ENCODE peak calls at places on chromosomes 4 and X, in eight cellular contexts. K is NCI-H1092; Z is activated CD4-positive, alpha-beta T cell treated with anti-CD3 and anti-CD28 coated beads for 1 hour; U is effector memory CD8-positive, alpha-beta T cell; A is astrocyte of the cerebellum; O is hypothalamus; P is central memory CD4-positive, alpha-beta T cell; R is left lung. G is an unnamed sample.
A peak's percentile ranks its signal among the peaks of the same experiment; 100 is the strongest.

GRCh38 chr4:125464146-125464545 is 149.4 kb downstream of the FAT4 start:
- DNase-seq in K (no peak), Z (no peak), U (no peak), A (no peak), O (no peak), P (no peak), R (no peak), G (no peak)

GRCh38 chr4:42519803-42520417 is 122.6 kb downstream of the SHISA3 start:
- DNase-seq in K (peak; percentile 41), Z (no peak), U (peak; percentile 56), A (peak; percentile 34), O (no peak), P (peak; percentile 19), R (no peak), G (peak; percentile 9)

GRCh38 chr4:153467897-153468262 is 1.7 kb downstream of the TMEM131L start:
- DNase-seq in K (no peak), Z (no peak), U (peak; percentile 25), A (no peak), O (no peak), P (peak; percentile 35), R (no peak), G (no peak)

GRCh38 chrX:156001667-156002021 is 4.1 kb downstream of the IL9R start:
- DNase-seq in K (no peak), Z (no peak), U (no peak), A (no peak), O (no peak), P (no peak), R (no peak), G (no peak)

GRCh38 chrX:13689519-13690211 is 737 bp downstream of the RAB9A start:
- DNase-seq in K (no peak), Z (no peak), U (no peak), A (no peak), O (no peak), P (no peak), R (no peak), G (peak; percentile 13)

GRCh38 chr4:107956011-107956410 is 24.7 kb downstream of the CYP2U1 start:
- DNase-seq in K (no peak), Z (no peak), U (no peak), A (no peak), O (no peak), P (no peak), R (no peak), G (no peak)

GRCh38 chrX:37787353-37787869 is 7.6 kb downstream of the CYBB start:
- DNase-seq in K (no peak), Z (no peak), U (no peak), A (no peak), O (no peak), P (no peak), R (no peak), G (no peak)

GRCh38 chr4:151226004-151226932 is 50.7 kb upstream of the PRSS48 start:
- DNase-seq in K (no peak), Z (no peak), U (no peak), A (peak; percentile 76), O (no peak), P (no peak), R (no peak), G (peak; percentile 57)

GRCh38 chr4:56618734-56619133 is 62.4 kb downstream of the HOPX start:
- DNase-seq in K (no peak), Z (no peak), U (no peak), A (no peak), O (no peak), P (no peak), R (no peak), G (no peak)

GRCh38 chr4:182745268-182745667 is 171.9 kb downstream of the DCTD start:
- DNase-seq in K (peak; percentile 64), Z (no peak), U (no peak), A (no peak), O (no peak), P (no peak), R (no peak), G (no peak)

GRCh38 chr4:76305971-76306881 is at the start of gene STBD1:
- DNase-seq in K (peak; percentile 12), Z (no peak), U (peak; percentile 19), A (no peak), O (peak; percentile 32), P (peak; percentile 25), R (peak; percentile 96), G (peak; percentile 30)

GRCh38 chrX:100802843-100803242 is 17.3 kb upstream of the CSTF2 start:
- DNase-seq in K (no peak), Z (no peak), U (no peak), A (no peak), O (no peak), P (no peak), R (no peak), G (no peak)

GRCh38 chrX:123504047-123504446 is 228.8 kb downstream of the THOC2 start:
- DNase-seq in K (no peak), Z (no peak), U (no peak), A (no peak), O (no peak), P (no peak), R (no peak), G (peak; percentile 73)

GRCh38 chrX:150200820-150201287 is 162.3 kb upstream of the MAMLD1 start:
- DNase-seq in K (peak; percentile 66), Z (no peak), U (no peak), A (peak; percentile 89), O (no peak), P (no peak), R (no peak), G (peak; percentile 93)

GRCh38 chrX:148500428-148501120 is at the start of gene AFF2:
- DNase-seq in K (no peak), Z (peak; percentile 33), U (peak; percentile 5), A (no peak), O (no peak), P (peak; percentile 17), R (peak; percentile 84), G (no peak)

GRCh38 chr4:177448850-177449249 is 6.6 kb upstream of the AGA start:
- DNase-seq in K (no peak), Z (no peak), U (no peak), A (peak; percentile 51), O (no peak), P (no peak), R (no peak), G (no peak)

GRCh38 chrX:11187001-11187400 is 75.9 kb downstream of the HCCS start:
- DNase-seq in K (no peak), Z (no peak), U (no peak), A (no peak), O (no peak), P (no peak), R (no peak), G (no peak)

GRCh38 chr4:74805601-74806000 is 11.3 kb upstream of the BTC start:
- DNase-seq in K (no peak), Z (no peak), U (no peak), A (peak; percentile 9), O (no peak), P (no peak), R (no peak), G (peak; percentile 90)

GRCh38 chr4:41366911-41367517 is 110.3 kb downstream of the UCHL1 start:
- DNase-seq in K (no peak), Z (no peak), U (no peak), A (no peak), O (no peak), P (no peak), R (no peak), G (no peak)

GRCh38 chrX:137707348-137707747 is 141.4 kb downstream of the ZIC3 start:
- DNase-seq in K (no peak), Z (no peak), U (no peak), A (no peak), O (no peak), P (no peak), R (no peak), G (no peak)

GRCh38 chrX:1928805-1929204 is 313.9 kb downstream of the ASMT start:
- DNase-seq in K (no peak), Z (no peak), U (no peak), A (no peak), O (no peak), P (no peak), R (no peak), G (no peak)

GRCh38 chr4:186657766-186658165 is 65.9 kb downstream of the FAT1 start:
- DNase-seq in K (no peak), Z (no peak), U (no peak), A (peak; percentile 38), O (no peak), P (no peak), R (no peak), G (peak; percentile 89)

GRCh38 chrX:1239681-1240142 is 27.3 kb upstream of the CRLF2 start:
- DNase-seq in K (no peak), Z (no peak), U (no peak), A (no peak), O (peak; percentile 1), P (no peak), R (peak; percentile 95), G (no peak)

GRCh38 chrX:42466706-42467105 is 311.3 kb downstream of the PPP1R2C start:
- DNase-seq in K (no peak), Z (no peak), U (no peak), A (no peak), O (no peak), P (no peak), R (no peak), G (no peak)

GRCh38 chrX:151488677-151489076 is 74.8 kb upstream of the PASD1 start:
- DNase-seq in K (no peak), Z (no peak), U (peak; percentile 1), A (no peak), O (no peak), P (peak; percentile 1), R (no peak), G (peak; percentile 40)

GRCh38 chr4:169092889-169093522 is 83.0 kb upstream of the CBR4 start:
- DNase-seq in K (no peak), Z (no peak), U (no peak), A (no peak), O (no peak), P (no peak), R (no peak), G (no peak)

GRCh38 chr4:111018231-111018630 is 395.4 kb upstream of the PITX2 start:
- DNase-seq in K (no peak), Z (no peak), U (no peak), A (no peak), O (no peak), P (no peak), R (no peak), G (no peak)

GRCh38 chr4:182778222-182778982 is 138.8 kb downstream of the DCTD start:
- DNase-seq in K (no peak), Z (no peak), U (no peak), A (no peak), O (no peak), P (no peak), R (no peak), G (no peak)

GRCh38 chr4:37503231-37503630 is 182.9 kb downstream of the RELL1 start:
- DNase-seq in K (no peak), Z (no peak), U (no peak), A (no peak), O (no peak), P (no peak), R (no peak), G (no peak)

GRCh38 chr4:72295966-72296557 is 264.3 kb downstream of the NPFFR2 start:
- DNase-seq in K (no peak), Z (no peak), U (no peak), A (peak; percentile 58), O (no peak), P (no peak), R (no peak), G (peak; percentile 58)

GRCh38 chr4:24519649-24520048 is 64.7 kb downstream of the DHX15 start:
- DNase-seq in K (no peak), Z (no peak), U (no peak), A (no peak), O (no peak), P (no peak), R (no peak), G (no peak)

GRCh38 chrX:153969125-153969903 is 2.3 kb downstream of the HCFC1 start:
- DNase-seq in K (no peak), Z (no peak), U (no peak), A (no peak), O (no peak), P (no peak), R (no peak), G (no peak)

GRCh38 chr4:108531461-108531860 is 88.9 kb upstream of the RPL34 start:
- DNase-seq in K (no peak), Z (no peak), U (no peak), A (no peak), O (no peak), P (no peak), R (no peak), G (no peak)

GRCh38 chr4:161577604-161578301 is 586.0 kb downstream of the FSTL5 start:
- DNase-seq in K (no peak), Z (no peak), U (no peak), A (peak; percentile 53), O (no peak), P (no peak), R (no peak), G (peak; percentile 87)